ENCODE peak calls at places on chromosomes 12 and 14, in seven cellular contexts. A, J, Z, Q, V, C and L are unnamed samples.
A peak's percentile ranks its signal among the peaks of the same experiment; 100 is the strongest.

GRCh38 chr14:102568115-102568614 is 24.3 kb upstream of the RCOR1 start:
- DNase-seq in J (no peak), V (no peak), C (peak; percentile 57), Q (no peak), Z (no peak), A (no peak), L (no peak)

GRCh38 chr14:74510955-74511354 is 17.4 kb downstream of the ISCA2 start:
- DNase-seq in C (no peak), A (peak; percentile 54), J (no peak), V (no peak), Z (no peak), Q (peak; percentile 15), L (no peak)

GRCh38 chr12:67925077-67925476 is 64.2 kb upstream of the IFNG-AS1 start:
- DNase-seq in Q (no peak), Z (no peak), A (no peak), V (no peak), C (peak; percentile 32), J (no peak), L (no peak)

GRCh38 chr14:70698288-70698687 is 56.6 kb downstream of the TTC9 start:
- DNase-seq in A (no peak), J (no peak), Q (no peak), C (peak; percentile 74), V (no peak), Z (no peak), L (no peak)

GRCh38 chr14:106166232-106166631 is 639.8 kb downstream of the TMEM121 start:
- DNase-seq in C (no peak), J (no peak), Z (no peak), V (no peak), Q (no peak), A (no peak), L (no peak)

GRCh38 chr12:130074661-130075406 is 87.4 kb upstream of the FZD10 start:
- DNase-seq in Q (no peak), A (no peak), Z (no peak), J (no peak), C (no peak), V (no peak), L (no peak)

GRCh38 chr12:81222841-81223595 is 145.1 kb downstream of the ACSS3 start:
- DNase-seq in A (no peak), J (no peak), V (no peak), Q (no peak), Z (no peak), C (no peak), L (no peak)

GRCh38 chr12:4855121-4855924 is 54.4 kb upstream of the KCNA1 start:
- DNase-seq in Z (peak; percentile 51), Q (peak; percentile 74), J (peak; percentile 64), V (peak; percentile 51), C (peak; percentile 57), A (peak; percentile 80), L (peak; percentile 47)

GRCh38 chr14:83991666-83992065 is 1538.3 kb upstream of the FLRT2 start:
- DNase-seq in Q (no peak), C (no peak), J (no peak), Z (no peak), A (no peak), V (no peak), L (no peak)

GRCh38 chr14:68961781-68962584 is 17.1 kb downstream of the ACTN1 start:
- DNase-seq in J (no peak), A (no peak), Z (no peak), Q (peak; percentile 44), C (no peak), V (no peak), L (no peak)

GRCh38 chr12:110200124-110200417 is 75.9 kb downstream of the IFT81 start:
- DNase-seq in J (no peak), A (no peak), Z (no peak), C (no peak), V (no peak), Q (no peak), L (no peak)

GRCh38 chr12:106764738-106765137 is 9.7 kb upstream of the RIC8B start:
- DNase-seq in A (no peak), V (no peak), C (no peak), Q (no peak), Z (no peak), J (no peak), L (no peak)

GRCh38 chr12:57110189-57111045 is 745 bp downstream of the STAT6 start:
- DNase-seq in J (no peak), A (peak; percentile 89), Z (no peak), C (peak; percentile 68), Q (peak; percentile 59), V (no peak), L (peak; percentile 62)
- TF ChIP-seq POLR2A in J (no peak), A (no peak), Z (peak; percentile 71), C (no peak), Q (no peak), V (peak; percentile 61), L (peak; percentile 57)

GRCh38 chr12:56873382-56873781 is 60.8 kb downstream of the SDR9C7 start:
- DNase-seq in A (no peak), C (no peak), J (no peak), Q (peak; percentile 24), V (no peak), Z (no peak), L (no peak)
- TF ChIP-seq POLR2AphosphoS5 in A (no peak), C (no peak), J (no peak), Q (no peak), V (no peak), Z (no peak), L (no peak)

DNA sequence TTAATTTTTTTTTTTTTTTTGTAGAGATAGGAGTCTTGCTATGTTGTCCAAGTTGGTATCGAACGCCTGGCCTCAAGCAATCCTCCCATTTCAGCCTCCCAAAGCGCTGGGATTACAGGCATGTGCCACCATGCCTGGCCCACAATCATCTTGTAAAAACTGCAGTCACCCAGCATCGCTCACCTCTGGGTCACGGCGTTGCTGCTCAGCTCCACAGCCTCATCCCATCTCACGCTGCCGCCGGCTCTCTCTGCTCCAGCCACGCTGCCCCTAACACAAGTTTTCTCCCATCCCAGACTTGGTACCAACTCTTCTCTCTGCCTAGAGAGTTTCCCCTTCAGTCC is 69.2 kb downstream of the MAP1LC3B2 start:
- DNase-seq in J (no peak), C (no peak), Z (no peak), A (no peak), V (no peak), Q (no peak), L (no peak)
- TF ChIP-seq POLR2A in J (no peak), C (no peak), Z (no peak), A (no peak), V (no peak), Q (no peak), L (no peak)

DNA sequence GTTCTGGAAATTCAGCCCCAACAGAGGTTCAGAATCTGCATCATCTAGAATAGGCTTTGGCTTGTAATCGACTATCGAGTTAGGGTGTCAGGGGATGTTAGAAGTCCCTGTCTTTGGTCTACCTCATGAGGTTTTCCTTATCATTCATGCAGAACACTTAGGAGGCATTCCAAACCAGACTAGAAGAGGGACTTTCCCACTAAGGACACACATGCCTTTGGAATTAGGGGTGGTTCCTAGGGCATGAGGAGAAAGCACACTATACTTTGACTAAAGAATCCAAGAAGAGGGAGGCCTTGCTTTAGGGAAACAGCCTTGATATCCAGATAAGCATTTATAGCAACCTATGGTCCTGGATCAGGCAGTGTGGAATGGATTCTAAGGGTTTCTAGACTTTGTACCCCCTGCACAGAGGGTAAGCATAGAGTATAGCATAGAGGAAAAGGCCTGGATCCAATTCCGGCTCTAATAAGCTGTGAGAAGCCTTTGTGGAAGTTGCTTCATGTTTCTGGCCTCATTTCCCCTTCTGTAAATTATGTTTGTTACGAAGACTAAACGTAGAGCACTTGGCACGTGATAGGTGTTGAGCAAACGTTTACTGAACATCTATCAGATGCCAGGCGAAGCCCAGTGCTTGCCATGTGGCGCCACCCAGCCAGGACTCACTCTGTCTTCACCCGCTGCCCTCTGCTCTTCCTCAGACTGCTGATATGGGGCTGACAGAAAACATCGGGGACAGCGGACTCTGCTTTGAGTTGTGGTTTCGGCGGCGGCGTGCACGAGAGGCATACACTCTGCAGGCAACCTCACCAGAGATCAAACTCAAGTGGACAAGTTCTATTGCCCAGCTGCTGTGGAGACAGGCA is 13.2 kb downstream of the ZNF219 start:
- DNase-seq in A (peak; percentile 84), Q (no peak), Z (no peak), C (peak; percentile 63), J (no peak), V (no peak), L (no peak)
- TF ChIP-seq POLR2AphosphoS5 in A (no peak), Q (no peak), Z (no peak), C (peak; percentile 44), J (no peak), V (no peak), L (no peak)

GRCh38 chr14:21036746-21037145 is 2.1 kb upstream of the RNASE13 start:
- DNase-seq in V (no peak), A (no peak), C (no peak), Q (no peak), Z (no peak), J (no peak), L (no peak)

GRCh38 chr14:21038416-21039058 is 3.6 kb upstream of the RNASE7 start:
- DNase-seq in Z (no peak), A (no peak), C (no peak), V (no peak), Q (no peak), J (no peak), L (no peak)

GRCh38 chr14:21039585-21040369 is 2.4 kb upstream of the RNASE7 start:
- DNase-seq in J (no peak), V (no peak), C (peak; percentile 49), A (peak; percentile 81), Z (peak; percentile 34), Q (peak; percentile 46), L (no peak)

GRCh38 chr14:21040370-21040925 is 1.7 kb upstream of the RNASE7 start:
- DNase-seq in V (no peak), Z (no peak), C (no peak), J (no peak), A (no peak), Q (no peak), L (no peak)

DNA sequence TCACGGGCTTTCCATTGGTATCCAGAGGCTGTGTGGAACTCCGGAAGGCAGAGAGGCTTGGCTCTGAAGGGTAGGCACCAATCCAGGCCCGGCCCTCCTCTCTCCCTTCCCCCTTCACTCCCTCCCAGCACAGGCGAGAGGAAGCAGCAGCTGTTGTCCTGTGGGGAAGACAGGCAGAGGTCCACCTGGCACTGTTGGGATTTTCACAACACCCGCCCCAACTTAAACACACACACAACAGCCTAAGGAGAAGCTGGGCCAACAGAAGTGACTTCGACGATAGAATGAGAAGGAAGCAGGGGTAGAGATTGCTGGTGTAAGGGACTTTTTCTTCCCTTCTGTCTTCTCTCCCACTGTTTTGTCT is 3.1 kb upstream of the RNASE7 start:
- DNase-seq in C (peak; percentile 80), Q (peak; percentile 47), Z (no peak), V (no peak), A (peak; percentile 97), J (no peak), L (no peak)
- TF ChIP-seq POLR2A in C (no peak), Q (no peak), Z (no peak), V (no peak), A (no peak), J (no peak), L (no peak)